ENCODE peak calls at places on chromosomes 16 and 17, in six cellular contexts. V is IMR-90; R is astrocyte of the cerebellum; H is GM10248; A is CD4-positive, alpha-beta T cell; P is cardiac muscle cell. O is an unnamed sample.

GRCh38 chr16:24988593-24989338 is 26.4 kb downstream of the ARHGAP17 start:
- DNase-seq in A (no peak), V (peak), P (peak), H (no peak), R (no peak), O (no peak)

GRCh38 chr17:6461792-6462524 is 17.7 kb downstream of the PIMREG start:
- DNase-seq in V (no peak), P (no peak), R (no peak), A (no peak), H (no peak), O (no peak)

GRCh38 chr16:67188798-67189197 is 1.1 kb downstream of the EXOC3L1 start:
- DNase-seq in P (no peak), V (no peak), A (no peak), H (no peak), R (no peak), O (no peak)

GRCh38 chr16:86595983-86596605 is 17.7 kb downstream of the FOXL1 start:
- DNase-seq in A (no peak), H (no peak), V (peak), P (no peak), R (no peak), O (no peak)

GRCh38 chr16:89119661-89120141 is 26.0 kb downstream of the ACSF3 start:
- DNase-seq in R (no peak), P (no peak), H (no peak), A (no peak), V (no peak), O (no peak)

GRCh38 chr16:71673190-71673956 is 47.4 kb downstream of the MARVELD3 start:
- DNase-seq in A (no peak), P (no peak), V (no peak), R (no peak), H (no peak), O (no peak)

GRCh38 chr17:29243792-29244191 is 2.9 kb upstream of the CRYBA1 start:
- DNase-seq in A (no peak), V (peak), R (no peak), P (no peak), H (peak), O (no peak)

GRCh38 chr17:78714534-78714933 is 67.5 kb downstream of the CYTH1 start:
- DNase-seq in A (no peak), H (no peak), R (no peak), P (no peak), V (no peak), O (no peak)

GRCh38 chr16:85715169-85716015 is 26.6 kb upstream of the GINS2 start:
- DNase-seq in A (no peak), H (no peak), V (peak), R (no peak), P (peak), O (no peak)

GRCh38 chr17:78917451-78918307 is 7.5 kb downstream of the TIMP2 start:
- DNase-seq in V (no peak), P (no peak), H (no peak), R (no peak), A (no peak), O (no peak)

GRCh38 chr16:67084345-67085028 is 25.3 kb upstream of the PHAF1 start:
- DNase-seq in R (no peak), P (no peak), A (no peak), H (no peak), V (peak), O (no peak)

GRCh38 chr16:3007059-3007956 is 5.4 kb upstream of the CLDN9 start:
- DNase-seq in R (no peak), H (no peak), A (no peak), V (no peak), P (no peak), O (no peak)

GRCh38 chr16:17170435-17170834 is 300.3 kb downstream of the XYLT1 start:
- DNase-seq in A (no peak), V (no peak), P (no peak), R (no peak), H (no peak), O (no peak)

GRCh38 chr16:53713403-53714013 is 9.6 kb downstream of the FTO start:
- DNase-seq in V (no peak), H (no peak), P (no peak), A (no peak), R (no peak), O (no peak)

GRCh38 chr16:56915311-56916105 is 16.4 kb upstream of the HERPUD1 start:
- DNase-seq in R (peak), P (no peak), A (no peak), V (no peak), H (no peak), O (no peak)

GRCh38 chr16:85309656-85310587 is 197.7 kb upstream of the CIBAR2 start:
- DNase-seq in V (no peak), P (no peak), H (no peak), A (no peak), R (no peak), O (no peak)

GRCh38 chr17:34979650-34980352 is 511 bp upstream of the LIG3 start:
- DNase-seq in P (no peak), H (no peak), R (no peak), V (peak), A (no peak), O (no peak)

GRCh38 chr16:84608281-84608680 is 9.6 kb downstream of the COTL1 start:
- DNase-seq in R (no peak), P (no peak), A (no peak), H (no peak), V (no peak), O (no peak)

GRCh38 chr17:44005865-44006580 is 1.6 kb downstream of the NAGS start:
- DNase-seq in R (no peak), H (peak), P (peak), A (no peak), V (no peak), O (no peak)

GRCh38 chr17:40556884-40557414 is 8.3 kb downstream of the CCR7 start:
- DNase-seq in P (no peak), H (no peak), V (no peak), R (no peak), A (no peak), O (no peak)

GRCh38 chr17:44354582-44355309 is 8.9 kb downstream of the FAM171A2 start:
- DNase-seq in R (no peak), V (no peak), A (peak), H (peak), P (peak), O (no peak)

GRCh38 chr17:67830440-67830839 is 5.1 kb downstream of the BPTF start:
- DNase-seq in R (no peak), A (no peak), P (peak), V (no peak), H (no peak), O (no peak)

GRCh38 chr17:27469256-27469655 is 13.0 kb downstream of the KSR1 start:
- DNase-seq in V (no peak), H (no peak), P (no peak), R (no peak), A (no peak), O (no peak)

GRCh38 chr16:84851192-84852127 is 31.7 kb downstream of the CRISPLD2 start:
- DNase-seq in A (no peak), H (no peak), P (no peak), R (peak), V (peak), O (no peak)

GRCh38 chr16:3001316-3001715 is 11.4 kb upstream of the CLDN9 start:
- DNase-seq in R (no peak), A (no peak), H (no peak), P (no peak), V (no peak), O (no peak)

GRCh38 chr17:42178817-42179216 is 2.1 kb downstream of the KCNH4 start:
- DNase-seq in A (no peak), R (no peak), H (peak), V (no peak), P (no peak), O (no peak)

GRCh38 chr17:7884581-7885356 is 3.8 kb upstream of the CHD3 start:
- DNase-seq in A (no peak), V (no peak), H (peak), R (no peak), P (peak), O (no peak)

GRCh38 chr16:709651-710499 is 4.3 kb upstream of the FBXL16 start:
- DNase-seq in V (peak), P (peak), A (no peak), R (no peak), H (no peak), O (peak)

GRCh38 chr16:70694517-70695218 is 8.8 kb upstream of the MTSS2 start:
- DNase-seq in R (no peak), A (no peak), H (no peak), V (no peak), P (no peak), O (no peak)

GRCh38 chr17:68006797-68007196 is 10.5 kb upstream of the C17orf58 start:
- DNase-seq in V (no peak), H (no peak), R (no peak), P (no peak), A (no peak), O (no peak)

GRCh38 chr17:28643979-28644781 is 778 bp downstream of the BLTP2 start:
- DNase-seq in V (peak), R (peak), A (no peak), H (peak), P (peak), O (peak)

GRCh38 chr16:84593825-84594724 is 23.8 kb downstream of the COTL1 start:
- DNase-seq in P (no peak), V (no peak), R (no peak), H (peak), A (peak), O (no peak)

GRCh38 chr16:782766-783403 is 5.3 kb downstream of the RPUSD1 start:
- DNase-seq in P (no peak), H (no peak), A (no peak), R (no peak), V (no peak), O (no peak)

GRCh38 chr17:78272181-78272913 is 40.9 kb downstream of the TMEM235 start:
- DNase-seq in H (no peak), V (peak), A (peak), P (peak), R (no peak), O (no peak)

GRCh38 chr17:29677139-29677834 is 54.6 kb upstream of the CORO6 start:
- DNase-seq in H (no peak), A (no peak), R (no peak), P (no peak), V (no peak), O (no peak)

GRCh38 chr16:3364774-3365427 is 9.2 kb downstream of the OR2C1 start:
- DNase-seq in P (no peak), V (peak), H (peak), R (peak), A (peak), O (peak)

GRCh38 chr16:85091522-85091910 is 20.8 kb downstream of the CIBAR2 start:
- DNase-seq in H (no peak), V (no peak), P (peak), A (no peak), R (no peak), O (no peak)

GRCh38 chr17:56867948-56868376 is 34.0 kb downstream of the DGKE start:
- DNase-seq in R (no peak), P (no peak), H (no peak), V (peak), A (no peak), O (no peak)

GRCh38 chr17:56868716-56869115 is 34.8 kb downstream of the DGKE start:
- DNase-seq in R (no peak), P (no peak), V (no peak), A (no peak), H (no peak), O (no peak)

GRCh38 chr17:56863974-56864373 is 30.0 kb downstream of the DGKE start:
- DNase-seq in A (no peak), R (no peak), V (no peak), H (no peak), P (no peak), O (no peak)

GRCh38 chr17:56866076-56866475 is 32.1 kb downstream of the DGKE start:
- DNase-seq in A (no peak), V (no peak), R (no peak), H (no peak), P (peak), O (no peak)

GRCh38 chr17:56866496-56866895 is 32.5 kb downstream of the DGKE start:
- DNase-seq in R (no peak), H (no peak), P (no peak), A (no peak), V (no peak), O (no peak)
- TF ChIP-seq CTCF in R (no peak), H (peak), P (no peak), A (peak), V (no peak), O (peak)

DNA sequence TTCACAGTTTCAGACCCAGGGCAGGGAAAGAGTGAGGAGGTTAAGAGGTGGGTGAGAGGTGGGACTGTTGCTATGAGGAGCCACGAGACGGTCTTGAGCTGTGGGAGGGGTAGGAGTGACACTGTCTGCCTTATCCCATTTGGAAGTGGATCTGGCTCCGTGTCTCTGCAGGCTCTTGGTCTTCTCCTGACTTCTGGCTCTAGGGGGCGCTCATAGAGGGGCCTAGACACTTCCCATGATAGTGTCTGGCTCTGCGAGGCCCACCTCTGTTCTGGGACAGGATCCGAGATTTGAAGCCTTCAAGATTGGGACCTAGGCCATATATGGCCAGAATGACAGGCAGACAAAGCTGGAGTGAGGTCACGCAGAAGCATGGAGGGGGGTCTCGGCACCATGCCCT is 204.5 kb downstream of the GSG1L start:
- DNase-seq in P (no peak), V (no peak), R (no peak), H (no peak), A (no peak), O (no peak)
- TF ChIP-seq CTCF in P (peak), V (no peak), R (no peak), H (no peak), A (no peak), O (peak)

GRCh38 chr16:77068402-77068801 is 122.6 kb upstream of the MON1B start:
- DNase-seq in V (no peak), P (no peak), H (no peak), A (no peak), R (no peak), O (no peak)
- TF ChIP-seq CTCF in V (no peak), P (no peak), H (no peak), A (no peak), R (no peak), O (no peak)

DNA sequence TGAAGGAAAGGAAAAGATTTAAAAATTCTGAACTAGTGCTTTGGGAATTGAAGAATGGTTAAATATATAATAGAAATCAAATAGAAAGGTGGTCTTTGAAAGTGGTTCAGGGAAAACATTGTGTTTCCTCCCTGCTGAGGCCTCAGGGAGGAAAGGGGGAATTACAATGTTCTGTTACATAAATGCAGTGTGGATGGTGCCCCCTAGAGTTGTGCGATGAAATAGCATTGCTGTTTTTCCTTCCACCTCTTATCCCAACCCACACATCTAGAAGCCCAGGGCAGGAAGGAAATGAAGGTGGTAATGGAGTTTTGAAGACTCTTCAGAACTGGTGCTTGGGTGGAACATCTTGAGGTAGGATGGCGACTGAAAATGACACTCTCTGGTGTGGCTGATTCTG is 6.4 kb upstream of the TOX3 start:
- DNase-seq in A (no peak), R (no peak), H (no peak), V (no peak), P (no peak), O (no peak)
- TF ChIP-seq CTCF in A (no peak), R (no peak), H (no peak), V (no peak), P (no peak), O (no peak)

DNA sequence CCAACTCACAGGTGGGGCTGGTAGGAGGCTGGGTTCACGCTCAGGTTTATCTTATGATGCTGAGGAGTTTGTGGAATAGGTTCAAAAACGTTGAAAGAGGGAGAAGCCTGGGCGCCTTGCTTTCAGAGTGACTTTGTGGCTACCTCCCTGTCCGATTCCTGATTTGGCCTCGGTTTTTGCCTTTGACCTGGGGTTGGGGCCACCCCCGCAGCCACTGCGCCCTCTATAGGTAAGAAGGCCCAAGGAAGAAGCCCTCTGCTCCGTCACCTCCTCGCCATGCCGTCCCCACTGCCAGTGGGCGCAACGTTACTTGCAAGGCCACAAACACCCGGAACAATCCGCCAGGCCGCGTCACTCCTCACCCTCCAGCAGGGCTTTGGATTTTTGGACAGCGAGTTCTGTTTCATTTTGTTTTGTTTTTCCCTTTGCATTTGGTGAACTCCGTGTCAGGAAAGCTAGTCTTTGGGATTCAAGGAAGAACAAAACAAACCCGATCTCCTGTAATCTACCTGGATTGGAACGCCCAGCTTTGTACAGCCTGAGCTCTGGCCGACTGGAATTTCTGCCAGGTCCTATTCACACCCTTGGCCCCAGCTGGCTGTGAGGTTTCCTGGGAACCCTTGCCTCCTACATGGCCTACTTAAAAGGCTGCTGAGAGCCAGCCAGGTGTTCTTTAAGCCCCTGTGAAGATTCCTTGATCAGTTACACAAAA is 60.7 kb downstream of the TBC1D16 start:
- DNase-seq in R (no peak), V (no peak), H (no peak), P (no peak), A (no peak), O (no peak)
- TF ChIP-seq CTCF in R (peak), V (no peak), H (peak), P (peak), A (no peak), O (peak)

O was measured in D721Med.